ENCODE peak calls at places on chromosomes 13 and 19, in ten cellular contexts. G, P, D, B, K, Y, C, E, V and F are unnamed samples.

GRCh38 chr13:59442461-59442860 is 721.3 kb downstream of the DIAPH3 start:
- DNase-seq in C (no peak), B (no peak), V (no peak), K (no peak), E (no peak), G (no peak), Y (no peak), P (no peak), D (no peak), F (no peak)

GRCh38 chr19:2055871-2056809 is 5.1 kb upstream of the MKNK2 start:
- DNase-seq in P (peak; percentile 87), K (peak; percentile 64), D (peak; percentile 78), E (no peak), B (no peak), G (no peak), Y (peak; percentile 53), C (peak; percentile 71), V (no peak), F (peak; percentile 88)

GRCh38 chr13:42970824-42971669 is 21.0 kb downstream of the EPSTI1 start:
- DNase-seq in K (peak; percentile 43), C (peak; percentile 78), V (peak; percentile 35), G (peak; percentile 47), Y (peak; percentile 61), P (peak; percentile 51), E (peak; percentile 71), B (peak; percentile 53), D (peak; percentile 66), F (no peak)

GRCh38 chr13:100269837-100270236 is 180.9 kb downstream of the PCCA start:
- DNase-seq in E (no peak), B (no peak), K (peak; percentile 82), Y (no peak), D (peak; percentile 31), V (peak; percentile 12), C (no peak), P (peak; percentile 89), G (no peak), F (peak; percentile 86)

GRCh38 chr19:41735071-41735623 is 20.2 kb upstream of the CEACAM6 start:
- DNase-seq in C (no peak), P (no peak), G (no peak), Y (no peak), B (no peak), D (no peak), K (no peak), E (no peak), V (no peak), F (no peak)

GRCh38 chr13:110195547-110196485 is 111.1 kb downstream of the COL4A1 start:
- DNase-seq in P (peak; percentile 3), E (no peak), K (peak; percentile 40), C (no peak), Y (no peak), D (no peak), G (no peak), B (no peak), V (no peak), F (no peak)

GRCh38 chr19:14333101-14333871 is 48.0 kb upstream of the ADGRE5 start:
- DNase-seq in E (peak; percentile 59), C (peak; percentile 77), V (no peak), B (no peak), K (no peak), D (peak; percentile 36), G (no peak), Y (no peak), P (peak; percentile 20), F (peak; percentile 83)

GRCh38 chr13:93398167-93398566 is 171.6 kb downstream of the GPC6 start:
- DNase-seq in Y (no peak), D (peak; percentile 54), K (peak; percentile 55), E (no peak), B (no peak), C (no peak), P (peak; percentile 66), G (no peak), V (no peak), F (no peak)

GRCh38 chr19:45825917-45826893 is 11.1 kb upstream of the RSPH6A start:
- DNase-seq in V (no peak), P (no peak), B (no peak), E (no peak), D (no peak), C (no peak), Y (no peak), K (no peak), G (no peak), F (no peak)

GRCh38 chr19:45825263-45825605 is 10.1 kb upstream of the RSPH6A start:
- DNase-seq in D (no peak), E (no peak), C (no peak), B (no peak), K (no peak), Y (no peak), V (no peak), G (no peak), P (no peak), F (no peak)

GRCh38 chr19:45827459-45828093 is 12.5 kb upstream of the RSPH6A start:
- DNase-seq in V (no peak), E (no peak), D (no peak), B (no peak), C (peak; percentile 59), P (no peak), G (no peak), K (no peak), Y (no peak), F (no peak)

GRCh38 chr19:45828523-45828922 is 13.4 kb upstream of the RSPH6A start:
- DNase-seq in B (no peak), K (no peak), C (no peak), G (no peak), E (no peak), V (no peak), D (no peak), Y (no peak), P (no peak), F (no peak)

GRCh38 chr19:45826934-45827333 is 11.8 kb upstream of the RSPH6A start:
- DNase-seq in B (no peak), P (no peak), K (no peak), C (no peak), D (no peak), G (no peak), V (no peak), Y (no peak), E (no peak), F (no peak)
- H3K36me3 ChIP-seq in B (peaks cover 7% of the 10 kb centered on the region), P (peaks cover 41% of the 10 kb centered on the region), K (peaks cover 86% of the 10 kb centered on the region), C (peaks cover 86% of the 10 kb centered on the region), D (peaks cover 30% of the 10 kb centered on the region), G (peaks cover 75% of the 10 kb centered on the region), V (peaks cover 22% of the 10 kb centered on the region), Y (peaks cover 40% of the 10 kb centered on the region), E (no peaks in the 10 kb centered on the region), F (peaks cover 37% of the 10 kb centered on the region)

DNA sequence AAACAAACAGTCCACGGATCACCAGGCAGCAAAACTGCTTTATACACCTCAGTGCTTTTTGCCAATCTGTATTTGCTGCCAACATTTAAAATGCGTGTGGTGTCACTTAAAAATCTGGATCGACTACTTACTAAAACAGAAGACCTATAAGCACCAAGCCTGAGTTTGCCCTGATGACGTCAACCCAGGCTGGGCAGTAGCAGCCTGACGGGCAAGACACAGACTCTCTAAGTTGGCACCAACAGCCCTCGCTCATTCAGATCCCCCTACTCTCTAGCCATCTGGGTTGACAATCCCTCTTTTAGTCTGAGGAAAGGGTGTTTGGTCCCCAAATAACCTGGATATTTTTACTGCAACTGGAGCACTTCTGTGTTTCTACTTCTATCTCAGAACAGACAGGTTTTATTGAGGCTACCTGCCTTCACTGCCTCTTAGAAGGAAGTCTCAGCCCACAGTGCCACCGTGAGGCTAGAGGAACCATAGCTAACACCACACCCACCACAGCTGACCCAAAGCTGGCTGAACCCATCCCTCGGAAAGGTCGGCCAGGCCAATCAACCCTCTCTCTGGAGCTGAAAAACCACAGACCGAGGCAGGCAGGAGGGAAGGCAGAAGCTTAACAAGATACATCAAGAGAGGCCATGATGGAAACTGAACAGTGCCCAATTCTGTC is 6.9 kb downstream of the SUGP2 start:
- DNase-seq in G (no peak), Y (no peak), K (no peak), E (peak; percentile 7), V (no peak), B (no peak), D (peak; percentile 17), C (peak; percentile 65), P (no peak), F (no peak)
- H3K9ac ChIP-seq in G (no peak overlapping the region), Y (no peak overlapping the region), K (no peak overlapping the region), E (no peak overlapping the region), V (no peak overlapping the region), B (no peak overlapping the region), D (no peak overlapping the region), C (no peak overlapping the region), P (no peak overlapping the region), F (no peak overlapping the region)

GRCh38 chr19:18123819-18124218 is 26.2 kb downstream of the MAST3 start:
- DNase-seq in E (no peak), C (no peak), G (no peak), Y (no peak), P (no peak), K (no peak), B (no peak), V (no peak), D (no peak), F (no peak)

GRCh38 chr19:18121166-18121565 is 23.6 kb downstream of the MAST3 start:
- DNase-seq in D (no peak), C (no peak), Y (no peak), B (no peak), P (no peak), K (no peak), G (no peak), V (no peak), E (no peak), F (no peak)

GRCh38 chr19:18126097-18126496 is 26.9 kb upstream of the PIK3R2 start:
- DNase-seq in D (no peak), V (no peak), G (no peak), Y (no peak), E (no peak), K (no peak), P (no peak), B (no peak), C (no peak), F (no peak)

GRCh38 chr19:18122424-18122823 is 24.8 kb downstream of the MAST3 start:
- DNase-seq in P (no peak), K (no peak), C (no peak), B (no peak), Y (no peak), E (no peak), V (no peak), G (no peak), D (no peak), F (no peak)

GRCh38 chr19:18122860-18123795 is 25.6 kb downstream of the MAST3 start:
- DNase-seq in K (no peak), E (no peak), V (no peak), Y (no peak), G (no peak), C (no peak), B (no peak), D (no peak), P (no peak), F (no peak)
- H3K9me3 ChIP-seq in K (no peaks in the 10 kb centered on the region), E (no peaks in the 10 kb centered on the region), V (no peaks in the 10 kb centered on the region), Y (no peaks in the 10 kb centered on the region), G (no peaks in the 10 kb centered on the region), C (no peaks in the 10 kb centered on the region), B (no peaks in the 10 kb centered on the region), D (no peaks in the 10 kb centered on the region), P (no peaks in the 10 kb centered on the region), F (no peaks in the 10 kb centered on the region)

DNA sequence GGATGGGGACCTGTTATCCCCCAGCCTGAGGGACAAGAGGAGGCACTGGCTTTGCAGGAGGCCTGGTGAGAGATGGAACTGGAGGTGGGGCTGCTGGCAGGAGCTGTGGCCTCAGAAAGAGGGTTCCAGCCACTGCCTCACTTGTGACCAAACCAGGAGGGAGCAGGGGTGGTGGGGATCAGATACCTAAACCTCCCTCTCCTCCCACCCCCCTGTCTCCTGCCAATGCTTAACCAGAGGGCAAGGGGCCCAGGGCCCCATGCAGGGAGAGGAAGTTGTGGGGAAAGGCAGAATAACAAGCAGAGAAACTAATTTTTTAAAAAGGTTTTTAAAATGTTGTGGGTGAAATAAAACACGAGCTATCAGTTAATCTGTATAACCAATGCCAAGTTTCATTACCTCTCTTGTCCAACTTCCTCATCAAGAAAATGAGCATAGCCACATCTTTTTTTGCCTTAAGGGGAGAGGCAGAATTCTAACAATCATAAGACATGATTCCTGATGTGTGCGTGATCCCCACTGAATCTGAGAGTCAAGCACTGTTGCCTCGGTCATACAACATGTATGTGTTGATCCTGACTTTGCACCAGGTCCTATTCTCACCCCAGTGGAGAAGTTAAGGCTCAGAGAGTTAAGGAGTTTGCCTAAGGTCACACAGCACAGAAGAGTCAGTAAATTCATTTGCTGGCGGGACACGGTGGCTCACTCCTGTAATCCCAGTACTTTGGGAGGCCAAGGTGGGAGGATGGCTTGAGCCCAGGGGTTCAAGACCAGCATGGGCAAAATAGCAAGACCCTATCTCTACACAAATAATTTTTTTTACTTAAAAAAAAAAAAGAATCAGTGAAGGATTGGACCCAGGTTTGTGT is 12.9 kb downstream of the FXYD5 start:
- DNase-seq in G (no peak), C (peak; percentile 14), E (no peak), V (no peak), B (no peak), Y (no peak), K (no peak), P (no peak), D (no peak), F (no peak)
- H3K36me3 ChIP-seq in G (peaks cover 3% of the 10 kb centered on the region), C (no peaks in the 10 kb centered on the region), E (no peaks in the 10 kb centered on the region), V (peaks cover 36% of the 10 kb centered on the region), B (peaks cover 10% of the 10 kb centered on the region), Y (no peaks in the 10 kb centered on the region), K (peaks cover 40% of the 10 kb centered on the region), P (peaks cover 26% of the 10 kb centered on the region), D (peaks cover 37% of the 10 kb centered on the region), F (no peaks in the 10 kb centered on the region)